ENCODE peak calls at places on chromosome 2, in six cellular contexts. D is hepatocyte, C is HCT116, E is GM23248, S is PC-3, N is MM.1S. L is an unnamed sample.

GRCh38 chr2:45343618-45344017 is 267.4 kb downstream of the SRBD1 start:
- DNase-seq in C (no peak), S (no peak), E (no peak), D (no peak), N (no peak), L (no peak)

GRCh38 chr2:102504833-102505232 is 31.8 kb downstream of the SLC9A4 start:
- DNase-seq in E (no peak), C (no peak), D (no peak), N (no peak), S (no peak), L (no peak)

GRCh38 chr2:99573624-99574251 is 83.9 kb upstream of the REV1 start:
- DNase-seq in E (no peak), D (no peak), C (no peak), N (no peak), S (no peak), L (no peak)

GRCh38 chr2:20450201-20451108 is 3.6 kb downstream of the RHOB start:
- DNase-seq in C (no peak), S (no peak), D (peak; percentile 83), E (peak; percentile 94), N (peak; percentile 18), L (no peak)

GRCh38 chr2:156333951-156334495 is 1.5 kb upstream of the NR4A2 start:
- DNase-seq in C (no peak), N (peak; percentile 90), D (peak; percentile 79), S (no peak), E (peak; percentile 89), L (peak; percentile 63)

GRCh38 chr2:231680284-231680991 is 27.9 kb upstream of the PTMA start:
- DNase-seq in N (no peak), S (peak; percentile 44), C (no peak), E (peak; percentile 50), D (peak; percentile 80), L (no peak)

GRCh38 chr2:9002637-9003365 is 683 bp downstream of the MBOAT2 start:
- DNase-seq in E (peak; percentile 48), S (peak; percentile 31), N (no peak), C (no peak), D (peak; percentile 21), L (no peak)

GRCh38 chr2:37634914-37635358 is 36.5 kb downstream of the CDC42EP3 start:
- DNase-seq in C (no peak), N (no peak), E (no peak), S (no peak), D (no peak), L (no peak)

GRCh38 chr2:74440005-74440377 is 1.7 kb downstream of the RTKN start:
- DNase-seq in C (no peak), S (no peak), D (peak; percentile 75), E (peak; percentile 81), N (no peak), L (no peak)

GRCh38 chr2:179422037-179422643 is 157.5 kb upstream of the SESTD1 start:
- DNase-seq in S (peak; percentile 84), C (peak; percentile 58), E (peak; percentile 84), D (peak; percentile 81), N (peak; percentile 71), L (peak; percentile 70)

GRCh38 chr2:18077724-18078123 is 199.3 kb downstream of the KCNS3 start:
- DNase-seq in C (no peak), N (peak; percentile 12), E (peak; percentile 45), D (no peak), S (peak; percentile 66), L (no peak)

GRCh38 chr2:210556355-210556980 is at the start of gene CPS1:
- DNase-seq in N (no peak), C (no peak), S (no peak), D (no peak), E (no peak), L (no peak)

GRCh38 chr2:57475391-57475790 is 571.2 kb upstream of the VRK2 start:
- DNase-seq in E (no peak), N (no peak), D (no peak), S (no peak), C (no peak), L (no peak)

GRCh38 chr2:201267278-201268030 is 7.1 kb downstream of the CASP8 start:
- DNase-seq in C (no peak), N (no peak), D (no peak), S (no peak), E (no peak), L (no peak)

GRCh38 chr2:129849559-129850160 is 129.8 kb upstream of the RAB6C start:
- DNase-seq in N (peak; percentile 75), E (peak; percentile 64), C (peak; percentile 74), S (peak; percentile 83), D (peak; percentile 84), L (peak; percentile 69)

DNA sequence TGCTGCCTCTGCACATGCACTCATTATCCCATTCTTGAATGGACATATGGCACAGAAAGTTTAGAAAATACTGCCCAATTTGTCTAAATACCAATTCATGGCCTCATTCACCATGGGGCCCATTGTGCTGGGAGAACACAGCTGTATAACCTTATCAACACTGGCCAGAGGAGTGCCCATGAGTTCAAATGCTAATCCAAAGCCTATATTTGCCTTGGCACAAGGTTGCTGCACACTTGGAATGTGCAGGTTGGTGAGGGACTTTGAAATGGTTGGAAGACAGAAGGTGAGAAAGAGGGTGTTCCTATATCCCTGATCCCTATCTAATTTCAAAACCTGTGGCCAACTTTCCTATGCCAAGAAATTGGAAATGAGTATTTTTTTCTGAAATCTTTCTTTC is 693.9 kb upstream of the ID2 start:
- DNase-seq in D (no peak), N (no peak), E (no peak), C (no peak), S (no peak), L (no peak)
- H3K9me2 ChIP-seq in D (no peaks in the 10 kb centered on the region), N (no peaks in the 10 kb centered on the region), E (no peaks in the 10 kb centered on the region), C (no peaks in the 10 kb centered on the region), S (no peaks in the 10 kb centered on the region), L (no peaks in the 10 kb centered on the region)

GRCh38 chr2:226411727-226412360 is 387.8 kb downstream of the IRS1 start:
- DNase-seq in N (no peak), E (peak; percentile 42), C (peak; percentile 93), D (peak; percentile 58), S (peak; percentile 96), L (no peak)
- TF ChIP-seq EZH2phosphoT487 in N (no peak), E (no peak), C (no peak), D (no peak), S (no peak), L (no peak)

GRCh38 chr2:105789745-105790466 is 45.2 kb downstream of the NCK2 start:
- DNase-seq in E (peak; percentile 92), N (peak; percentile 74), C (no peak), D (no peak), S (peak; percentile 36), L (peak; percentile 48)
- H3K4me1 ChIP-seq in E (peaks cover 17% of the 10 kb centered on the region), N (peaks cover 61% of the 10 kb centered on the region), C (peaks cover 9% of the 10 kb centered on the region), D (peaks cover 11% of the 10 kb centered on the region), S (peaks cover 16% of the 10 kb centered on the region), L (peaks cover 33% of the 10 kb centered on the region)

GRCh38 chr2:7992612-7993596 is 689.0 kb upstream of the ID2 start:
- DNase-seq in D (no peak), S (peak; percentile 18), N (no peak), E (peak; percentile 54), C (no peak), L (no peak)

GRCh38 chr2:7986431-7986830 is 695.4 kb upstream of the ID2 start:
- DNase-seq in D (no peak), N (no peak), S (no peak), E (no peak), C (no peak), L (no peak)

GRCh38 chr2:7984693-7985353 is 697.0 kb upstream of the ID2 start:
- DNase-seq in S (no peak), C (no peak), E (no peak), D (no peak), N (no peak), L (no peak)

GRCh38 chr2:7989823-7990222 is 692.0 kb upstream of the ID2 start:
- DNase-seq in D (no peak), E (no peak), C (no peak), N (no peak), S (no peak), L (no peak)

GRCh38 chr2:7988440-7988839 is 693.4 kb upstream of the ID2 start:
- DNase-seq in N (no peak), D (no peak), C (no peak), S (peak; percentile 32), E (no peak), L (no peak)
- H3K9me2 ChIP-seq in N (no peaks in the 10 kb centered on the region), D (no peaks in the 10 kb centered on the region), C (no peaks in the 10 kb centered on the region), S (no peaks in the 10 kb centered on the region), E (no peaks in the 10 kb centered on the region), L (no peaks in the 10 kb centered on the region)

DNA sequence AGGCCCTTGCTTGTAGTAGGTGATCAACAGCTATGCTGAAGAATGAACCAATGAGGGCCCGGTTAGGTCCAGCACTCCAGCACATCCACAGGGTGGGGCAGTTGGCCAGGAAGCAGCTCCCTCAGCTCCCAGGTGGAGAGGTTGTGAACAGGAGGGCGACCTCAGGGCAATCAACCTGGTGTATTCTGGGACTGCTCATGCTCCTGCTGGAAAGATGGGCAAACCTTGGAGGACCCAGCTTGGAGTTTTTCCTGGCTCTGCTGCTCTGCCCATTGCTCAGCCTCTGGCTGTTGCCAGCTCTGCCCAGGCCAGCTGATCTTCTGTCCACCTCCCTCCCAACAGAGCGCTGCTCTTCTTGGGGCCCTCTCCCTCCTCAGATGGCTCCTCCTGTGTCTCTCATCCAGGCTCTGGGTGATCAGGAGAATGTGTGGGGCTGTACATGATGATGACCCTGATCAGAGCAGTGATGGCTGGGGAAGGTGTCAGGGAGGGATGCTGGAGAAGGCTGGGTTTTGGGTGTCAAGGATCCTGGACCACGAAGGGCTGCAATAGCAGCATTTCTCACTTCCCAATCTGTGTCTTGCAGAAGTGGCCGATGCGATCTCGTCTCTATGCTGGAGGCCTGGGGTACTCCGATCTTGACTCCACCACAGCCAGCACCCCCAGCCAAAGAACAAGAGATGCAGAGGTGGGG is 3.4 kb downstream of the TCF23 start:
- DNase-seq in D (no peak), C (no peak), S (peak; percentile 18), N (no peak), E (no peak), L (no peak)
- TF ChIP-seq EZH2phosphoT487 in D (no peak), C (no peak), S (no peak), N (no peak), E (no peak), L (no peak)

DNA sequence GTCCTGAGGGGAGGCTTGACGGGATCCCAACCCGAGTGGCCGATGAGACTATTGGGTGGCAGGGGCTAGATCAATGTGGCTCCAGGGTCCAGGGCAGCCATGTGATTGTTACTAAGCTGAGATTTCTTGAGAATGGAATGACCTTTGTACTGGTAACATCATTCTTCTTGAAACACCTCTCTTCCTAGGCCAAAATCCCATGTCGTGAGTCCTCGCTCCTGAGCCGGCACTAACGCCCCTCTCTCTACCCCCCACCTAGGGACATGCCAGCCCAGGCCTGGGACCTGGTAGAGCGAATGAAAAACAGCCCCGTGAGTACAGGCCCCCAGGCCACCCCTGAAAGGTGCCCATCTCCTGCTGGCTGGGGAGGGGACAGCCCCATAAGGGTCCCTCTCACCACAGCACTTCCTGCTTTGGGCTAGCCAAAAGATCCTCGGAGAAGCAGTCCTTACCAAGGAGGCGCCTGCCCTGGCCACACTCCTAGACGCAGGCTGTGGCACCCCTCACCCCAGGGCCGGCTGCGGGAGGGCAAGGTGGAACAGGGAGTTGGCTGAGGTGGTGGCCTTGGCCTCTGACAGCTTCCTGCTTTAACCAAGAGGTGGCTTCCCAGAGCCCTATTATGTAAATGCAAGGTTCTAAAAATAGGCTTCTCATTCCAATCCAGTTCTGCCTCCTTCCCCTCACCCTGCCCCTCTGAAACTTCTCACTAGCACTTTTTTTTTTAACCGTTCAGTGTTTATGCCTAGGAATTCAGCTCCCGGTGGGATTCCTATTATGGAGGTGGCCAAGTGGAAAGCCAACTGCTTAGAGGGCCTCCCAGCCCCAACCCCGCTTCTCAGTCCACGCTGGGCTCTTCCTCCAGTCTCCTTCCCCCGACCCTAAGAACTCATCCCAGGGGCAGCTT is 126.6 kb upstream of the PPP1CB start:
- DNase-seq in E (peak; percentile 40), C (no peak), D (peak; percentile 68), S (no peak), N (no peak), L (no peak)
- H3K4me1 ChIP-seq in E (peaks cover 23% of the 10 kb centered on the region), C (peaks cover 7% of the 10 kb centered on the region), D (peaks cover 48% of the 10 kb centered on the region), S (peaks cover 23% of the 10 kb centered on the region), N (peaks cover 21% of the 10 kb centered on the region), L (peaks cover 6% of the 10 kb centered on the region)